ENCODE peak calls at places on chromosomes 5 and 9, in five cellular contexts. O, I, R, U and F are unnamed samples.
A peak's percentile ranks its signal among the peaks of the same experiment; 100 is the strongest.

GRCh38 chr5:59104400-59105117 is 521.7 kb downstream of the RAB3C start:
- DNase-seq in O (no peak), I (no peak), R (no peak), U (no peak), F (no peak)

GRCh38 chr9:111891910-111892499 is 4.6 kb upstream of the UGCG start:
- DNase-seq in O (peak; percentile 59), I (peak; percentile 46), R (no peak), U (peak; percentile 21), F (no peak)

GRCh38 chr5:91875133-91875779 is 492.1 kb upstream of the ARRDC3 start:
- DNase-seq in O (no peak), I (no peak), R (no peak), U (no peak), F (no peak)

GRCh38 chr5:13218518-13218917 is 726.0 kb downstream of the DNAH5 start:
- DNase-seq in O (no peak), I (peak; percentile 29), R (no peak), U (no peak), F (no peak)

GRCh38 chr5:61253547-61253946 is 78.5 kb upstream of the ZSWIM6 start:
- DNase-seq in O (no peak), I (no peak), R (no peak), U (no peak), F (no peak)

GRCh38 chr5:51544386-51544785 is 161.1 kb downstream of the ISL1 start:
- DNase-seq in O (no peak), I (no peak), R (no peak), U (no peak), F (peak; percentile 0)

GRCh38 chr5:130138406-130139060 is 234.3 kb downstream of the CHSY3 start:
- DNase-seq in O (no peak), I (peak; percentile 25), R (no peak), U (no peak), F (peak; percentile 48)

GRCh38 chr5:90709323-90710148 is 150.9 kb downstream of the ADGRV1 start:
- DNase-seq in O (peak; percentile 21), I (peak; percentile 27), R (no peak), U (peak; percentile 10), F (peak; percentile 59)

GRCh38 chr9:88387733-88388202 is 476 bp upstream of the SPIN1 start:
- DNase-seq in O (peak; percentile 26), I (peak; percentile 78), R (peak; percentile 67), U (peak; percentile 31), F (peak; percentile 45)

GRCh38 chr9:112112941-112113399 is 62.1 kb downstream of the SUSD1 start:
- DNase-seq in O (peak; percentile 29), I (peak; percentile 85), R (no peak), U (peak; percentile 13), F (no peak)

GRCh38 chr9:10614201-10614870 is 1.5 kb upstream of the PTPRD start:
- DNase-seq in O (no peak), I (no peak), R (no peak), U (no peak), F (no peak)

GRCh38 chr9:126055386-126055785 is 271.2 kb upstream of the MVB12B start:
- DNase-seq in O (no peak), I (peak; percentile 74), R (peak; percentile 25), U (no peak), F (peak; percentile 81)

GRCh38 chr9:100206899-100207298 is 107.9 kb downstream of the INVS start:
- DNase-seq in O (no peak), I (no peak), R (no peak), U (no peak), F (peak; percentile 67)

GRCh38 chr5:58751222-58751621 is 168.3 kb downstream of the RAB3C start:
- DNase-seq in O (no peak), I (peak; percentile 57), R (no peak), U (no peak), F (peak; percentile 16)

GRCh38 chr9:114317665-114318357 is 5.1 kb upstream of the ORM1 start:
- DNase-seq in O (no peak), I (no peak), R (peak; percentile 4), U (no peak), F (no peak)

GRCh38 chr5:111463304-111463703 is 49.0 kb downstream of the STARD4 start:
- DNase-seq in O (no peak), I (no peak), R (no peak), U (no peak), F (no peak)

GRCh38 chr5:74386571-74387334 is 253.8 kb downstream of the ENC1 start:
- DNase-seq in O (no peak), I (peak; percentile 93), R (no peak), U (no peak), F (peak; percentile 93)

GRCh38 chr5:94731471-94731870 is 113.0 kb downstream of the SLF1 start:
- DNase-seq in O (no peak), I (no peak), R (no peak), U (no peak), F (no peak)

GRCh38 chr9:136686794-136687711 is at the start of gene AGPAT2:
- DNase-seq in O (peak; percentile 99), I (peak; percentile 51), R (peak; percentile 89), U (peak; percentile 76), F (peak; percentile 22)

GRCh38 chr5:120803282-120803681 is 339.2 kb downstream of the PRR16 start:
- DNase-seq in O (no peak), I (peak; percentile 2), R (no peak), U (no peak), F (no peak)

GRCh38 chr9:96193356-96193755 is 108.6 kb downstream of the HSD17B3 start:
- DNase-seq in O (no peak), I (no peak), R (no peak), U (no peak), F (no peak)

GRCh38 chr5:123181394-123181801 is 92.4 kb downstream of the PRDM6 start:
- DNase-seq in O (no peak), I (no peak), R (no peak), U (no peak), F (no peak)

GRCh38 chr5:98428806-98429205 is 344.7 kb upstream of the RGMB start:
- DNase-seq in O (no peak), I (peak; percentile 27), R (peak; percentile 46), U (no peak), F (peak; percentile 72)

GRCh38 chr5:147573171-147573570 is 63.3 kb upstream of the DPYSL3 start:
- DNase-seq in O (no peak), I (no peak), R (no peak), U (no peak), F (no peak)

GRCh38 chr5:147578228-147579024 is 68.6 kb upstream of the DPYSL3 start:
- DNase-seq in O (peak; percentile 9), I (peak; percentile 40), R (no peak), U (no peak), F (peak; percentile 60)

GRCh38 chr5:147575598-147575997 is 65.7 kb upstream of the DPYSL3 start:
- DNase-seq in O (no peak), I (no peak), R (no peak), U (no peak), F (no peak)

GRCh38 chr5:147576646-147577535 is 67.0 kb upstream of the DPYSL3 start:
- DNase-seq in O (peak; percentile 35), I (peak; percentile 32), R (peak; percentile 42), U (peak; percentile 19), F (no peak)
- TF ChIP-seq CTCF in O (peak; percentile 68), I (peak; percentile 89), R (peak; percentile 87), U (peak; percentile 69), F (peak; percentile 97)

GRCh38 chr9:4193391-4193790 is 106.5 kb downstream of the GLIS3 start:
- DNase-seq in O (peak; percentile 22), I (peak; percentile 60), R (no peak), U (no peak), F (no peak)

GRCh38 chr9:4196886-4197285 is 103.0 kb downstream of the GLIS3 start:
- DNase-seq in O (no peak), I (peak; percentile 28), R (no peak), U (no peak), F (peak; percentile 20)

GRCh38 chr9:4196376-4196775 is 103.5 kb downstream of the GLIS3 start:
- DNase-seq in O (no peak), I (peak; percentile 28), R (no peak), U (no peak), F (peak; percentile 74)

GRCh38 chr9:4195285-4195684 is 104.6 kb downstream of the GLIS3 start:
- DNase-seq in O (no peak), I (no peak), R (no peak), U (no peak), F (no peak)

DNA sequence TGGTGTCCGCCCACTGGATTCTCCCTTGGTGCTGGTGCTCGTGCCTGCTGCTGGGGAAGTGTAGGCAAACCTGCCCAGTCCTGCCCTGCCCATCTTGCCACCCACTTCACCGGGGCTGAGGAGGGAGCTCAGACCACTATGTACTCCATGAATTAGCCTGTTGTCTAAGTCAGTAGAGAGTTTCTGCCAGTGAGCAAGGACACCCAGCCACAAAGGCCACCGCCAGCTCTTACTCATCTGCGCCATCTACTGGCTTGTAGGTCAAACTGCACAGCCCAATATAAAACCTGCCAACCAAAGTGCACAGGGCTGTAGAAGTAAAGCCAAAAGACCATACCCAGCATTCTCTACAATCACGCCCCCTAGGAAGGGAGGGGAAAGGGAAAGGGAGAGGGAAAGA is 102.3 kb downstream of the GLIS3 start:
- DNase-seq in O (peak; percentile 17), I (peak; percentile 34), R (no peak), U (no peak), F (no peak)
- TF ChIP-seq CTCF in O (peak; percentile 45), I (peak; percentile 65), R (no peak), U (peak; percentile 29), F (peak; percentile 37)

DNA sequence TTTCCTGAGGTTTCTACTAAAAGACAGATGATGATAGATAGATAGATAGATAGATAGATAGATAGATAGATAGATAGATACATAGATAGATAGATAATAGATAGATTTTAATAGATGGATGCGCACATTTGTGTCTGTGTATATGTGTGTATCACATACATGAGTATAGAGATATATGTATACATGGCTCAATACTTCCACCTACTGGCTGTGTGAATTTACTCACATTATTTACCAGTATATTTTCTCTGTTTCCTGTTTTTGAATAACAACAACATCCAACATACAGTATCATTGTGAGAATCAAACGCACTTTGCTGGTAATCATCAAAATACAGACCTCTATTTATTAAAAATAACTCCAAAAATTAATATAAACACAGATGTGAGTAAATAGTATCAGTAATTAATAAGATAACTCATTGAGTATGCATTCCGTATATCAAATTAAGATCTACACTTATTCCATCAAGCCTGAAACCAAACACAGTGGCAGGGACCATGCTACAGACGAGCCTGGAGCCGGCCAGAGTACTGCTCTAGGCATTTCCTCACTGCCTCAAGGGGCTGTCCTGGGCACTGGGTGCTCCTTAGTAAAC is 338.0 kb downstream of the SEMA5A start:
- DNase-seq in O (peak; percentile 35), I (peak; percentile 23), R (no peak), U (no peak), F (peak; percentile 35)
- TF ChIP-seq CTCF in O (peak; percentile 60), I (peak; percentile 51), R (peak; percentile 38), U (peak; percentile 69), F (peak; percentile 43)

DNA sequence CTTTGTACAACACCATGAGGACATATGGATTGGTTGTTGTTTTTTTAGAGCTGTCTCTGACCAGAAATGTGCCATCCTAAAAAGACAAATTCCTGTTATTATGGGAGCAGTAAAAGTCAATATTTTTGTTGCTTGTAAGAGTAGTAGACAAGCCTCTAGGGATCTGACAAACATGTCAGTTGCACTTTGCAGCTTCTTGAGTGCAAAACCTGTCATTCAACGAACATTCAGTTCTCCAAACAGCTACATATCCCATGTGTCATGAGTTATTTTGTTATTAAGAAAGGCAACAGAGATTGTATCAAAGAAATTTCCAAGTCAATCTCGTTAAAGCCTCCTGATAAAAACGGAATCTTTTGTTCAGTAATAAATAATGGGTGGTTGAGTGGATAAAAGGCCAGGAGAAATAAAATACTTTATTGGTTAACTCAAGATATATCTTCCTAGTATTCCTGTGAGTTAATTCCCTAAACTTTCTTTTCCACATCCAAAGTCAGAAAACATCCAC is 18.1 kb downstream of the C5orf58 start:
- DNase-seq in O (no peak), I (no peak), R (no peak), U (no peak), F (no peak)
- TF ChIP-seq CTCF in O (no peak), I (no peak), R (no peak), U (no peak), F (no peak)

GRCh38 chr5:14242447-14242846 is 99.3 kb downstream of the TRIO start:
- DNase-seq in O (no peak), I (no peak), R (no peak), U (no peak), F (no peak)
- TF ChIP-seq CTCF in O (no peak), I (no peak), R (no peak), U (no peak), F (no peak)